ENCODE peak calls at places on chromosomes 12 and 14, in eight cellular contexts. W is A549, A is upper lobe of left lung, H is stomach, J is GM12878, C is sigmoid colon, N is suprapubic skin, P is ovary. E is an unnamed sample. For H3K4me1, the result is how much of the 10 kb centered on the place peaks cover.

GRCh38 chr12:41485203-41485602 is 297.1 kb downstream of the PDZRN4 start:
- DNase-seq in A (no peak), N (no peak), C (no peak), H (no peak), P (no peak), W (no peak), J (no peak), E (no peak)

GRCh38 chr12:129152291-129153075 is 299.2 kb downstream of the GLT1D1 start:
- DNase-seq in H (no peak), W (no peak), P (no peak), N (no peak), C (no peak), A (no peak), J (no peak), E (no peak)

GRCh38 chr12:95996034-95996658 is at the start of gene HAL:
- DNase-seq in W (peak), H (peak), J (no peak), N (no peak), P (no peak), A (peak), C (no peak), E (peak)

GRCh38 chr12:131061041-131061806 is 107.5 kb downstream of the ADGRD1 start:
- DNase-seq in H (no peak), C (no peak), A (no peak), W (no peak), N (peak), J (peak), P (no peak), E (no peak)

GRCh38 chr12:47808574-47809380 is 10.9 kb downstream of the HDAC7 start:
- DNase-seq in H (no peak), N (no peak), W (no peak), P (no peak), C (no peak), J (no peak), A (peak), E (peak)

GRCh38 chr12:132550014-132550802 is 60.2 kb downstream of the LRCOL1 start:
- DNase-seq in H (no peak), A (no peak), W (no peak), N (no peak), P (no peak), C (no peak), J (no peak), E (no peak)

GRCh38 chr12:112375105-112375504 is 7.1 kb downstream of the HECTD4 start:
- DNase-seq in A (no peak), W (peak), C (no peak), P (no peak), H (no peak), N (no peak), J (no peak), E (no peak)

GRCh38 chr12:27733052-27733656 is 22.5 kb downstream of the MRPS35 start:
- DNase-seq in H (no peak), P (no peak), W (peak), N (no peak), C (no peak), J (no peak), A (no peak), E (peak)

GRCh38 chr12:127546721-127547505 is 720.1 kb upstream of the TMEM132C start:
- DNase-seq in H (no peak), J (no peak), A (no peak), W (no peak), P (no peak), C (no peak), N (no peak), E (no peak)

GRCh38 chr14:68730811-68731425 is 61.9 kb downstream of the ZFP36L1 start:
- DNase-seq in N (no peak), J (no peak), C (no peak), W (no peak), H (no peak), A (no peak), P (no peak), E (no peak)

GRCh38 chr14:52031781-52032180 is 37.1 kb downstream of the NID2 start:
- DNase-seq in P (no peak), C (no peak), A (no peak), N (no peak), J (no peak), W (no peak), H (no peak), E (no peak)

GRCh38 chr12:84978921-84979320 is 57.2 kb downstream of the TSPAN19 start:
- DNase-seq in A (no peak), J (no peak), W (no peak), C (no peak), P (no peak), N (no peak), H (no peak), E (no peak)

GRCh38 chr12:99154264-99154982 is 493.1 kb upstream of the GARIN6 start:
- DNase-seq in N (no peak), H (no peak), J (no peak), C (no peak), A (no peak), W (no peak), P (peak), E (no peak)

GRCh38 chr12:131600160-131600532 is 110.7 kb upstream of the SFSWAP start:
- DNase-seq in H (no peak), N (no peak), A (no peak), W (no peak), P (no peak), C (no peak), J (no peak), E (no peak)

GRCh38 chr14:100524933-100525243 is 62.3 kb downstream of the BEGAIN start:
- DNase-seq in P (no peak), N (peak), J (no peak), H (peak), W (peak), A (peak), C (peak), E (no peak)

GRCh38 chr12:12592930-12593329 is 18.7 kb upstream of the CREBL2 start:
- DNase-seq in A (no peak), J (no peak), N (no peak), W (peak), C (no peak), P (no peak), H (no peak), E (no peak)

GRCh38 chr14:22540811-22541360 is 48.1 kb downstream of the DAD1 start:
- DNase-seq in J (no peak), P (no peak), C (no peak), N (no peak), A (no peak), H (no peak), W (no peak), E (no peak)

GRCh38 chr14:85366226-85366625 is 163.7 kb upstream of the FLRT2 start:
- DNase-seq in C (no peak), H (no peak), A (no peak), N (no peak), P (no peak), W (no peak), J (no peak), E (no peak)

GRCh38 chr14:69054030-69054429 is 74.9 kb upstream of the ACTN1 start:
- DNase-seq in W (no peak), N (no peak), H (no peak), A (no peak), J (no peak), P (no peak), C (no peak), E (no peak)

GRCh38 chr12:94942663-94943062 is 60.8 kb downstream of the NDUFA12 start:
- DNase-seq in C (no peak), H (no peak), P (no peak), N (no peak), A (no peak), J (no peak), W (no peak), E (no peak)

DNA sequence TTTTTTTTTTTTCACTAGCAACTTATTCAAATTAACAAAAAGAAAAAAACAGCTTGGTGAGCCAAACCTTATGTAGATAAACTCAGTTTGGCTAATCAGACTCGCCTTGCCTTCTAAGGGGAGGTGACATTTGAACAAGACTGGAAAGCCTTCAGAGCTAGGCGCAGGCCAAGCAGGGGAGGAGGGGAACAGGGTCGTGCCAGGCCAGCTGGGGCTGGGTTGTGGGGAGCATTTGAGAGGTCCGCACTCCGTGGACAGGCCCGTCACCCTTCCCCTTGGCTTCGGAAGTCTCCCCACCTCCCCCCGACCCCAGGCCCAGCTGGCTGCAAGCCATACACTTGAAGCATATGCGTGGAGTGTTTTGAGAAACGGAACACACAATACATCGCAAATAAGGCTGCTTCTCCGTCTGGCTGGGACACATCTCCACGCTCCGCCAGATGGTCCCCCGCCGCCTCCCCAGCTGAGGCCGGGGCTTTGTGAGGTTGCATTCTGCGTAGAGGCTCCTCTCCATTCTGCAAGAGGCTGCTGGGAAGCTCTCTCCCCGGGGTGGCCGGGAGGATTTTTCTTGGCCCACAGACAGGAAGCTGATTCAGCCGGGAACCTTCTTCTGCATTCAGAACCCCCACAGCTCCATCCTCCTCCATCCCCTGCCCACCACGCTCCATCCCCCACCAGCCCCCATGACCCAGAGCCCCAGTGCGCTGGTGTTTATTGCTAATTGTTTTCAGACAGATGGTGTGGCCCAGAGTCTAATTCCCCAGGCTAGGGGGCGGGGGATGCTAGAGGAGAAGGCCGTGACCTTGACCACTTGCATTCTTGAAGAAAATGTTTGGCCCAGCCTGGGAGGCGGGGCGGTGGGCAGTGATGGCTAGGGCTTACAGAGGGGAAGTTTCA is 88.2 kb upstream of the NCOR2 start:
- DNase-seq in P (peak), J (no peak), A (no peak), H (peak), C (peak), W (peak), N (no peak), E (peak)
- H3K4me3 ChIP-seq in P (peak), J (no peak), A (no peak), H (no peak), C (peak), W (no peak), N (peak), E (no peak)

DNA sequence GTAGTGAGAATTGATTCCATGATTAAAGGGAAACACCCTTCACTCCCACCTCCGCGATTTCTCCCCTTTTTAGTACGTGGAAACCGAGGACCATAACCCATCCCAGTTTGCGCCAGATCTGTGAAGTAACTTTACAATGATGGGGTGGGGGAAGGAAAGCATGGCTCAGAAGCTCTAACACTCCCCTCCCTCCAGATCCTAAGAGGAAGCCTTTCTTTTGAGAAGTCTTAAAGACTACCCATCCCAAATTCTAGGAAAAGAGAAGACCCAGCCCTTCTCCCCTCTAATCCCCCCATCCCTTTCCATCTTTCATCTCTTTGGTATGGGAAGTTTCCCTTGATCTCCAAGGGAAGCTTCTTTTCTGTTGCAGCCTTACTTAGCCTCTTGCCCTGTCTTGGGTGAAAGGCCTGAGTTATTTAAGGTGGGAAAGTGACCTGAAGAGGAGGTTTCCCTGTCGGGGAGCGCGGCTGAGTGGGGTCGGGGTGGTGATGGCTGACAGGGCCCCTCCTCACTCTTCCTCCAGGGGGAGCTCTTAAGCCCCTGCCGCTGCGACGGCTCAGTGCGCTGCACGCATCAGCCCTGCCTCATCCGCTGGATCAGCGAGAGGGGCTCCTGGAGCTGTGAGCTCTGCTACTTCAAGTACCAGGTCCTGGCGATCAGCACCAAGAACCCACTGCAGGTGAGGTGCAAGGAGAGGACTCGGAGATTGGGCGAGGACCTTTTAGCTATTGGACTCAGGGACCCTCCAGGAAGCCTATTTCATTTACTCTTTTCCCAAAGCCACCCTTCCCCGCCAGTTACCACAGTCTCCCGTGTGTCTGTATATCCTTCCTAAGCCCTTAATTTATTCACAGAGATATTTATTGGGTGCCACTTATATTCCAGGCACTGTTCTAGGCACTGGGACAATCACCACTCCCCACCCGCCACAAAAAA is 1.8 kb downstream of the MARCHF9 start:
- DNase-seq in P (no peak), J (no peak), H (peak), N (no peak), C (peak), W (peak), A (peak), E (peak)
- TF ChIP-seq EP300 in P (no peak), J (no peak), H (no peak), N (no peak), C (no peak), W (no peak), A (no peak), E (no peak)

GRCh38 chr14:64910847-64911495 is 3.3 kb upstream of the CHURC1 start:
- DNase-seq in P (no peak), C (no peak), W (peak), H (no peak), N (no peak), J (no peak), A (no peak), E (no peak)
- H3K4me1 ChIP-seq in P (under half), C (under half), W (under half), H (under half), N (under half), J (under half), A (under half), E (under half)

GRCh38 chr12:5479761-5480160 is 47.9 kb downstream of the NTF3 start:
- DNase-seq in J (no peak), H (no peak), N (no peak), C (no peak), W (no peak), A (no peak), P (no peak), E (no peak)

GRCh38 chr12:5480953-5481300 is 49.0 kb downstream of the NTF3 start:
- DNase-seq in J (no peak), A (no peak), W (no peak), C (no peak), H (no peak), N (no peak), P (no peak), E (no peak)

GRCh38 chr12:5478081-5478706 is 46.3 kb downstream of the NTF3 start:
- DNase-seq in N (no peak), P (no peak), J (no peak), C (no peak), A (no peak), W (no peak), H (no peak), E (no peak)

GRCh38 chr12:5481645-5482044 is 49.7 kb downstream of the NTF3 start:
- DNase-seq in N (no peak), J (no peak), A (no peak), H (no peak), C (no peak), P (no peak), W (no peak), E (no peak)

DNA sequence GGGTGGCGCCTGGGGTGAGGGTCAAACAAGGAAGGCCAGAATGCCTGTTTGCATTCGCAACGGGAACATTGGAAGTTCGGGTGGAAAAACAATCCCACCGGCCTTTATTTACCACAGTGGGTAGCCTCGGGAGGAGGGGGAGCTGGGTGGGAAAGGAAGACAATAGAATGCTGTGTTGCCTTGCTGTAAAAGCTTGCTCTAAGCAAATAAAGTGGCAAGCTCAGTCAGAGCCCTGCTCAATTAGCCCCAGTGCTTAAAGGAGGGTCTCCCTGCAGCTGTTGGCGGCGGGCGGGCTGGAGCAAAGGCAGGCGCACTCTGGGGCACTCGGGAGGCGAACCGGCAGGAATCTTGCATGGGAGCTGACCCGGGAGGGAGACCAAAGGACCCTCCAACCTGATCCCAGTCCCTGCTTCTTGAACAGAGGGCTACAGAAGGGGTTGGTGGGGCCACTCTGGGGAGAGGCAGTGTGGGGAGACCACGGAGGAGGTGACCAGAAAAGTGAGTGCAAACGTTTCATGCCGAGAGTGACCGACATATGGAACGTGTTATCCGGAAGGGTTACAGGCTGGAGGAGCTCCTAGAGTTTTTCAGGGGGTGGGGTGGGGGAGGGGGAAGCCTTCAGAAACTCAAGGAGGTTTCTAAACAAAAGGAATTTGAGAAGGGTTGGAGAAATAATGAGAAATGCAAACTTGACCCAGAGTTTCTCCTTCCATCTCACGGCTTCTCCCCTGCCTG is 48.5 kb downstream of the NTF3 start:
- DNase-seq in H (no peak), N (no peak), A (no peak), W (no peak), J (no peak), C (no peak), P (peak), E (no peak)
- H3K4me3 ChIP-seq in H (no peak), N (no peak), A (no peak), W (no peak), J (no peak), C (no peak), P (no peak), E (no peak)

E was measured in transverse colon.